ENCODE peak calls at places on chromosomes 7 and 10, in six cellular contexts. V is kidney epithelial cell, N is glutamatergic neuron, I is adrenal gland, R is AG09319, S is heart right ventricle. E is an unnamed sample.

GRCh38 chr10:90642136-90642535 is 215.7 kb downstream of the HTR7 start:
- DNase-seq in N (no peak), S (no peak), R (no peak), V (no peak), I (no peak), E (no peak)

GRCh38 chr10:43396061-43396927 is 12.7 kb downstream of the HNRNPF start:
- DNase-seq in V (no peak), S (peak), N (peak), R (no peak), I (peak), E (no peak)

GRCh38 chr10:117322258-117322657 is 53.0 kb downstream of the PDZD8 start:
- DNase-seq in V (no peak), I (no peak), N (no peak), S (no peak), R (no peak), E (no peak)

GRCh38 chr7:44222776-44223261 is 22.0 kb downstream of the YKT6 start:
- DNase-seq in R (no peak), N (no peak), V (no peak), S (no peak), I (no peak), E (no peak)

GRCh38 chr10:102243304-102243703 is 2.0 kb upstream of the PITX3 start:
- DNase-seq in I (no peak), S (no peak), V (no peak), R (no peak), N (no peak), E (no peak)

GRCh38 chr7:112399501-112399900 is 50.8 kb upstream of the IFRD1 start:
- DNase-seq in I (no peak), V (no peak), R (no peak), S (no peak), N (no peak), E (no peak)

GRCh38 chr10:5356479-5356763 is 8.3 kb upstream of the UCN3 start:
- DNase-seq in V (no peak), R (no peak), N (no peak), I (no peak), S (no peak), E (no peak)

GRCh38 chr7:128404826-128405344 is 4.9 kb downstream of the IMPDH1 start:
- DNase-seq in V (no peak), N (no peak), R (no peak), I (no peak), S (no peak), E (no peak)

GRCh38 chr7:114825423-114825951 is 96.4 kb upstream of the MDFIC start:
- DNase-seq in N (no peak), I (no peak), V (no peak), R (no peak), S (no peak), E (no peak)

GRCh38 chr7:3408814-3409595 is 108.0 kb downstream of the SDK1 start:
- DNase-seq in V (no peak), I (no peak), R (no peak), S (no peak), N (no peak), E (no peak)

GRCh38 chr10:58225654-58226053 is 42.0 kb downstream of the IPMK start:
- DNase-seq in R (no peak), S (no peak), N (no peak), V (no peak), I (no peak), E (no peak)

GRCh38 chr7:135447783-135448182 is 62.1 kb downstream of the CNOT4 start:
- DNase-seq in S (no peak), N (no peak), R (no peak), I (no peak), V (no peak), E (no peak)

GRCh38 chr10:4847580-4848020 is 21.6 kb downstream of the AKR1E2 start:
- DNase-seq in I (no peak), S (no peak), N (no peak), V (peak), R (peak), E (no peak)

GRCh38 chr10:30834143-30834542 is 197.5 kb downstream of the ZNF438 start:
- DNase-seq in S (no peak), I (no peak), R (no peak), V (no peak), N (no peak), E (no peak)

GRCh38 chr7:35967366-35968139 is 166.7 kb downstream of the SEPTIN7 start:
- DNase-seq in I (no peak), S (no peak), V (no peak), R (no peak), N (no peak), E (no peak)

GRCh38 chr7:132739271-132739955 is 163.1 kb upstream of the PLXNA4 start:
- DNase-seq in I (peak), S (peak), R (peak), V (no peak), N (no peak), E (no peak)

GRCh38 chr10:89888647-89889046 is 187.3 kb downstream of the KIF20B start:
- DNase-seq in S (no peak), V (no peak), R (no peak), N (no peak), I (no peak), E (no peak)

GRCh38 chr10:26480909-26481703 is 43.0 kb downstream of the APBB1IP start:
- DNase-seq in V (no peak), N (no peak), S (peak), I (peak), R (no peak), E (no peak)

GRCh38 chr7:151080091-151080521 is 503 bp downstream of the FASTK start:
- DNase-seq in I (peak), R (no peak), S (no peak), N (peak), V (no peak), E (no peak)

GRCh38 chr10:25226775-25227682 is 52.2 kb downstream of the GPR158 start:
- DNase-seq in R (peak), V (peak), S (peak), N (peak), I (peak), E (no peak)

GRCh38 chr10:112752268-112752667 is 197.8 kb upstream of the TCF7L2 start:
- DNase-seq in I (no peak), R (no peak), V (no peak), N (no peak), S (no peak), E (no peak)

GRCh38 chr10:75108684-75109458 is 2.6 kb upstream of the SAMD8 start:
- DNase-seq in I (peak), V (no peak), R (no peak), S (peak), N (peak), E (no peak)

GRCh38 chr7:95028683-95029082 is 121.3 kb downstream of the PPP1R9A start:
- DNase-seq in S (no peak), I (no peak), V (no peak), N (no peak), R (no peak), E (no peak)

GRCh38 chr10:117168729-117169128 is 28.6 kb upstream of the KCNK18 start:
- DNase-seq in S (no peak), I (no peak), R (no peak), V (no peak), N (no peak), E (no peak)

GRCh38 chr7:69402696-69403095 is 195.6 kb upstream of the AUTS2 start:
- DNase-seq in S (no peak), R (no peak), V (no peak), N (no peak), I (no peak), E (no peak)

GRCh38 chr7:98982686-98983085 is 104.4 kb downstream of the TRRAP start:
- DNase-seq in V (no peak), I (no peak), N (no peak), R (no peak), S (no peak), E (no peak)

GRCh38 chr10:80522756-80523363 is 14.8 kb upstream of the SH2D4B start:
- DNase-seq in V (no peak), S (no peak), N (no peak), R (no peak), I (no peak), E (no peak)

GRCh38 chr10:115963848-115964247 is 309.2 kb downstream of the GFRA1 start:
- DNase-seq in R (no peak), V (no peak), N (no peak), I (no peak), S (no peak), E (no peak)

GRCh38 chr10:104274762-104275721 is 6.1 kb downstream of the GSTO2 start:
- DNase-seq in I (no peak), R (no peak), N (peak), V (no peak), S (no peak), E (no peak)

GRCh38 chr7:29287366-29287765 is 92.8 kb downstream of the CHN2 start:
- DNase-seq in S (no peak), R (peak), V (peak), N (no peak), I (no peak), E (no peak)

GRCh38 chr7:15446280-15446679 is 115.5 kb downstream of the AGMO start:
- DNase-seq in S (no peak), I (no peak), R (no peak), N (no peak), V (no peak), E (no peak)

GRCh38 chr10:16570731-16571130 is 49.1 kb upstream of the C1QL3 start:
- DNase-seq in R (no peak), N (no peak), S (no peak), I (no peak), V (no peak), E (no peak)

DNA sequence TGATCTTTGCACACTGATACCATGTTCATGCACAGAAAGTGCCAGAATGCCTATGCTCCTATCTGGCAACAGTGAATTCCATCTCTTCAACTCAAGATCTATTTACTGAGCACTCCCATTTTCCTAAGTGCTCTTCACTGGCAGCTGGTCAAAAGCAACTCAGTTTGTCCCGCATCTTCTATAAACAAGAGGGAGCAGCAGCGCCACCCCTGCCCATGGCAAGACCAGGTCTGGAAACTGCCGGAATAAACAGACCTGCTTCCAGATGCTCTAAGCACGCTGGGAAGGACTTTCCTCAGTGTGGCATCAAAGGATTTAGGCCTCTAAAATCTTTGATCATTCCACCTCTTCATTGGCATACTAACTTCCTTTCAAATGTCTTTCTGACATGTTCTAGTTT is 104.4 kb upstream of the MACROH2A2 start:
- DNase-seq in N (no peak), V (no peak), S (no peak), R (no peak), I (no peak), E (no peak)
- TF ChIP-seq CTCF in N (no peak), V (no peak), S (no peak), R (no peak), I (no peak), E (no peak)

GRCh38 chr10:1360011-1360580 is 303.9 kb downstream of the WDR37 start:
- DNase-seq in N (peak), I (no peak), S (no peak), V (no peak), R (no peak), E (no peak)
- TF ChIP-seq CTCF in N (peak), I (no peak), S (no peak), V (no peak), R (no peak), E (no peak)

GRCh38 chr10:22708772-22709171 is 5.6 kb downstream of the PIP4K2A start:
- DNase-seq in V (no peak), R (no peak), S (no peak), I (no peak), N (no peak), E (no peak)
- TF ChIP-seq CTCF in V (no peak), R (no peak), S (no peak), I (no peak), N (no peak), E (no peak)

GRCh38 chr7:148967032-148967372 is 61.3 kb downstream of the PDIA4 start:
- DNase-seq in N (no peak), R (no peak), I (no peak), V (no peak), S (no peak), E (no peak)
- TF ChIP-seq CTCF in N (peak), R (no peak), I (no peak), V (no peak), S (no peak), E (no peak)

GRCh38 chr10:119290301-119291036 is 83.1 kb downstream of the GRK5 start:
- DNase-seq in I (no peak), S (peak), V (no peak), R (no peak), N (no peak), E (no peak)
- TF ChIP-seq CTCF in I (no peak), S (no peak), V (peak), R (no peak), N (no peak), E (no peak)

E was measured in omental fat pad.